ENCODE peak calls at places on chromosome 17, in eight cellular contexts. H is GM12892, I is A549, V is transverse colon, B is K562, E is prostate gland, O is right lobe of liver, D is heart left ventricle. U is an unnamed sample.

GRCh38 chr17:82300707-82301270 is 16.6 kb downstream of the CD7 start:
- DNase-seq in H (no peak), I (peak), V (peak), B (peak), E (peak), O (peak), D (peak), U (peak)

GRCh38 chr17:47674503-47674902 is 19.5 kb upstream of the TBKBP1 start:
- DNase-seq in H (no peak), I (no peak), V (no peak), B (no peak), E (no peak), O (no peak), D (no peak), U (no peak)

GRCh38 chr17:49369760-49370159 is 7.7 kb upstream of the ZNF652 start:
- DNase-seq in H (no peak), I (no peak), V (no peak), B (no peak), E (no peak), O (no peak), D (no peak), U (no peak)

GRCh38 chr17:3802461-3803307 is 1.7 kb upstream of the ITGAE start:
- DNase-seq in H (no peak), I (no peak), V (peak), B (no peak), E (peak), O (peak), D (no peak), U (no peak)

GRCh38 chr17:2232244-2232638 is 71.3 kb downstream of the SMG6 start:
- DNase-seq in H (no peak), I (no peak), V (no peak), B (no peak), E (no peak), O (no peak), D (no peak), U (no peak)

GRCh38 chr17:27354491-27355081 is 60.7 kb downstream of the WSB1 start:
- DNase-seq in H (no peak), I (no peak), V (no peak), B (no peak), E (no peak), O (no peak), D (no peak), U (peak)

GRCh38 chr17:4006165-4006589 is 41.9 kb upstream of the ATP2A3 start:
- DNase-seq in H (no peak), I (no peak), V (no peak), B (no peak), E (no peak), O (no peak), D (no peak), U (no peak)

GRCh38 chr17:27244481-27245223 is 49.3 kb upstream of the WSB1 start:
- DNase-seq in H (no peak), I (no peak), V (peak), B (no peak), E (peak), O (peak), D (peak), U (peak)

GRCh38 chr17:72657467-72658317 is 434.8 kb downstream of the SLC39A11 start:
- DNase-seq in H (no peak), I (peak), V (no peak), B (no peak), E (no peak), O (no peak), D (no peak), U (no peak)

GRCh38 chr17:46020023-46020735 is 21.1 kb downstream of the STH start:
- DNase-seq in H (no peak), I (no peak), V (peak), B (no peak), E (no peak), O (no peak), D (no peak), U (no peak)

GRCh38 chr17:81398170-81398854 is 3.1 kb downstream of the BAHCC1 start:
- DNase-seq in H (no peak), I (peak), V (peak), B (no peak), E (no peak), O (no peak), D (no peak), U (no peak)

GRCh38 chr17:3804503-3804931 is 3.5 kb upstream of the ITGAE start:
- DNase-seq in H (peak), I (no peak), V (no peak), B (no peak), E (no peak), O (no peak), D (no peak), U (no peak)

GRCh38 chr17:28030386-28030785 is 12.1 kb upstream of the NLK start:
- DNase-seq in H (no peak), I (no peak), V (no peak), B (no peak), E (no peak), O (no peak), D (no peak), U (no peak)

GRCh38 chr17:80481284-80482057 is 5.1 kb upstream of the NPTX1 start:
- DNase-seq in H (no peak), I (no peak), V (no peak), B (peak), E (no peak), O (no peak), D (no peak), U (no peak)

GRCh38 chr17:77728871-77729270 is 229.6 kb upstream of the TNRC6C start:
- DNase-seq in H (no peak), I (no peak), V (no peak), B (no peak), E (no peak), O (no peak), D (no peak), U (no peak)

GRCh38 chr17:2123467-2124251 is 68.8 kb downstream of the HIC1 start:
- DNase-seq in H (no peak), I (no peak), V (peak), B (no peak), E (no peak), O (no peak), D (no peak), U (no peak)

GRCh38 chr17:69575346-69575761 is 160.9 kb downstream of the MAP2K6 start:
- DNase-seq in H (no peak), I (no peak), V (no peak), B (no peak), E (no peak), O (no peak), D (no peak), U (no peak)

GRCh38 chr17:20852541-20853370 is 190.1 kb downstream of the USP22 start:
- DNase-seq in H (no peak), I (no peak), V (peak), B (no peak), E (peak), O (no peak), D (no peak), U (no peak)

GRCh38 chr17:80453126-80453979 is 23.1 kb downstream of the NPTX1 start:
- DNase-seq in H (no peak), I (no peak), V (no peak), B (no peak), E (no peak), O (no peak), D (no peak), U (no peak)

GRCh38 chr17:12510535-12510934 is 155.2 kb upstream of the MYOCD start:
- DNase-seq in H (no peak), I (no peak), V (no peak), B (no peak), E (no peak), O (no peak), D (no peak), U (no peak)

GRCh38 chr17:36498155-36498554 is 11.7 kb downstream of the ZNHIT3 start:
- DNase-seq in H (no peak), I (no peak), V (no peak), B (no peak), E (no peak), O (no peak), D (no peak), U (no peak)

GRCh38 chr17:30267625-30268024 is 24.1 kb downstream of the BLMH start:
- DNase-seq in H (no peak), I (no peak), V (no peak), B (no peak), E (no peak), O (no peak), D (no peak), U (no peak)

GRCh38 chr17:44911133-44912001 is 3.9 kb downstream of the GFAP start:
- DNase-seq in H (no peak), I (peak), V (peak), B (peak), E (peak), O (peak), D (peak), U (peak)
- TF ChIP-seq POLR2A in H (no peak), I (no peak), V (no peak), B (no peak), E (no peak), O (no peak), D (no peak), U (no peak)

GRCh38 chr17:79027274-79027924 is 3.4 kb downstream of the C1QTNF1 start:
- DNase-seq in H (peak), I (no peak), V (no peak), B (peak), E (no peak), O (peak), D (peak), U (peak)
- TF ChIP-seq POLR2A in H (no peak), I (no peak), V (no peak), B (no peak), E (no peak), O (no peak), D (no peak), U (no peak)

GRCh38 chr17:55237826-55238196 is 26.9 kb upstream of the HLF start:
- DNase-seq in H (no peak), I (no peak), V (no peak), B (no peak), E (no peak), O (no peak), D (no peak), U (no peak)

GRCh38 chr17:55241097-55241496 is 23.7 kb upstream of the HLF start:
- DNase-seq in H (no peak), I (no peak), V (no peak), B (no peak), E (no peak), O (no peak), D (no peak), U (no peak)

GRCh38 chr17:55237268-55237667 is 27.5 kb upstream of the HLF start:
- DNase-seq in H (no peak), I (no peak), V (no peak), B (no peak), E (no peak), O (no peak), D (no peak), U (peak)

GRCh38 chr17:55238931-55239297 is 25.8 kb upstream of the HLF start:
- DNase-seq in H (no peak), I (peak), V (no peak), B (peak), E (no peak), O (peak), D (no peak), U (peak)

DNA sequence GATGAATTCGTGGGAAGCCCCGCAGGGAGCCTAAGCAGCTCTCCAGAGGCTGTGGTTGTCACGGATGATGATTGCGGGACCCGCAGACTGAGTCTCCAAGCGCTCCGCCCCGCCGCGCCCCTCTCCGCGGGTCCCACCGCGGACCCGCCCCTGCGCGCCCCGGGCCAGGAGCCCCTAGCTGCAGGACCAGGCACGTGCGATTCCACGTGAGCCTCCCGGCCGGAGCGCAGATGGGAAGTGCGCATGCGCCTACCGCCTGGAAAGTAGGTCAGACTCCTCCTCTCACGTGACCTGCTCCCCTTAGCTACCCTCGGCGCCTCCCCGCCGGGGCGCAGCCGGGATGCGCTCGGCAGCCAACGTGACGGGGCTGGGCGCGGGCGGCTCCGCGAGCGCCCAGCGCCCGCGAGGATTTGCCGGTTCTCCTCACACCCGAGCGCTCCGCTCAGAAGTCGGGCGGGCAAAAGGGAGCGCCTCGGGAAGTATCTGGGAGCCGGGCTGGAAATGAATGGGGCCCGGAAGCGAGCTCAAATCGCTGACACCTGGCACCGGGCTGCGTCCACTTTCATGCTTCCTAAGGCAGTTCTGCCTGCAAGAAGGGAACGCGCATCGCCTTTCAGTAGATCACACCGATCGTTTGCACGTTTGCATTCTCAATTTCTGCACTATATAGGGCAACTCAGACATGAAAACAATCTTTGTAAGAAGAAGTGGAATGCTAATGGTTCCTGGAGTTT is 26.4 kb upstream of the HLF start:
- DNase-seq in H (peak), I (peak), V (peak), B (peak), E (peak), O (peak), D (peak), U (peak)
- TF ChIP-seq POLR2A in H (peak), I (peak), V (no peak), B (no peak), E (peak), O (peak), D (no peak), U (no peak)

GRCh38 chr17:38558751-38559024 is 47.1 kb downstream of the SRCIN1 start:
- DNase-seq in H (no peak), I (no peak), V (no peak), B (no peak), E (no peak), O (no peak), D (no peak), U (no peak)

GRCh38 chr17:38557836-38558750 is 47.7 kb downstream of the SRCIN1 start:
- DNase-seq in H (peak), I (peak), V (peak), B (peak), E (peak), O (peak), D (peak), U (peak)

GRCh38 chr17:38559880-38560230 is 45.9 kb downstream of the SRCIN1 start:
- DNase-seq in H (no peak), I (no peak), V (no peak), B (no peak), E (no peak), O (no peak), D (no peak), U (no peak)

GRCh38 chr17:38560503-38561318 is 45.0 kb downstream of the SRCIN1 start:
- DNase-seq in H (no peak), I (no peak), V (no peak), B (no peak), E (no peak), O (no peak), D (no peak), U (peak)

DNA sequence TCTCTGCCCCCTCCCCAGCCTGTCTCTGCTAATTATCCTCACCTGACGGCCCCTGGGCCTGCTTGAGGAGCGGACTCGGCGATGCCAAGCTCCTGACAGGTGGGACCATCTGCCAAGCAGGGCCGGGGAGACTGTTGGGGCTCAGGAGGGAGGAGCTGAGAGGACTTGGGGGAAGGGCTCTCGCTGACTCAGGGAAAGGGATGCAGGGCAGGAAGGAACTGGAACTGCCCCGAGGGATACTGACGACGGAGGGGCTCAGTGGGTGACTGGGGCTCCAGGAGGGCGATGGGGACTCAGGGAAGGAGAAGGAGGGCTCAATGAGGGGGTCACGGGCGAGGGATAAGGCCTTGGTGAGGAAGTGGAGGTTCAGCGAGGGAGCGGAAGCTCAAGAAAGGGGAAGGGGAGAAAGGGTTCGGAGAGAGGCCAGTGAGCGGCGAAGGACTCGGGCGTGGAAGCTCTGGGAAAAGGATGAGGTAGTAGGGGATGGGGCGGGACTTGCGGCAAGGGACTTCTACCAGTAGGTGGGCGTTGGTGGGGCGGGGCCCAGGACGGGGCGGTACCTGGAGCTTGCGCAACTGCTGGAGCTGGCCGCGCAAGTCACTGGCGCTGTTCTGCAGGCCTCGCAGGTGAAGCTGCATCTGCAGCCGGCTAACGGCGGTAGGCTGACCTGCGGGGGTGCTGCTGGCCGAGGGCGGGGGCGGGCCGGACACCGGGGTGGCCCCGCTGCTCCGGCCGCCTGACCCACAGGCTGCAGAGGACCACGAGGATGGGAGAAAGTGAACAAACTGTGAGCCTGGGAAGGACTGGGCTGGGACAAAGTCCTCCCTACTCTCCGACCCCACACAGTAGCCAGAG is 46.5 kb downstream of the SRCIN1 start:
- DNase-seq in H (peak), I (peak), V (peak), B (peak), E (peak), O (peak), D (peak), U (peak)
- TF ChIP-seq POLR2A in H (no peak), I (peak), V (no peak), B (no peak), E (peak), O (peak), D (no peak), U (no peak)

GRCh38 chr17:76383645-76384221 is 676 bp upstream of the SPHK1 start:
- DNase-seq in H (peak), I (peak), V (peak), B (peak), E (peak), O (no peak), D (peak), U (peak)
- TF ChIP-seq POLR2A in H (no peak), I (no peak), V (no peak), B (peak), E (no peak), O (no peak), D (no peak), U (no peak)

GRCh38 chr17:43479948-43480347 is 3.8 kb upstream of the DHX8 start:
- DNase-seq in H (no peak), I (no peak), V (no peak), B (no peak), E (no peak), O (no peak), D (no peak), U (no peak)

GRCh38 chr17:43477832-43478634 is 5.7 kb upstream of the DHX8 start:
- DNase-seq in H (no peak), I (no peak), V (no peak), B (no peak), E (no peak), O (no peak), D (no peak), U (no peak)

GRCh38 chr17:43482103-43483012 is 1.4 kb upstream of the DHX8 start:
- DNase-seq in H (no peak), I (no peak), V (no peak), B (no peak), E (no peak), O (no peak), D (no peak), U (no peak)

GRCh38 chr17:43483674-43484551 is at the start of gene DHX8:
- DNase-seq in H (peak), I (peak), V (peak), B (peak), E (peak), O (peak), D (peak), U (peak)
- TF ChIP-seq POLR2A in H (peak), I (peak), V (peak), B (peak), E (peak), O (peak), D (no peak), U (peak)